ENCODE peak calls at places on chromosomes 4 and X, in five cellular contexts. R, A, K, B and E are unnamed samples.

GRCh38 chr4:86338989-86339388 is 20.9 kb downstream of the MAPK10 start:
- DNase-seq in K (peak; percentile 50), R (peak; percentile 86), A (peak; percentile 82), B (no peak), E (peak; percentile 78)

GRCh38 chrX:95505721-95506120 is 1178.9 kb upstream of the DIAPH2 start:
- DNase-seq in A (no peak), K (no peak), R (no peak), B (no peak), E (no peak)

GRCh38 chr4:165234766-165235165 is 27.4 kb downstream of the KLHL2 start:
- DNase-seq in R (no peak), K (no peak), B (no peak), A (no peak), E (no peak)

GRCh38 chrX:68433155-68433980 is at the start of gene OPHN1:
- DNase-seq in B (no peak), A (peak; percentile 73), R (peak; percentile 77), K (peak; percentile 16), E (peak; percentile 86)

GRCh38 chrX:22378296-22378695 is 105.6 kb downstream of the CBLL2 start:
- DNase-seq in R (no peak), A (no peak), K (no peak), B (no peak), E (no peak)

GRCh38 chrX:13334491-13334890 is 14.6 kb upstream of the ATXN3L start:
- DNase-seq in R (no peak), K (no peak), B (no peak), A (peak; percentile 24), E (peak; percentile 5)

GRCh38 chrX:127782904-127783303 is 269.3 kb downstream of the ACTRT1 start:
- DNase-seq in R (no peak), B (no peak), K (no peak), A (no peak), E (no peak)

GRCh38 chr4:40255722-40256281 is 59.0 kb downstream of the RHOH start:
- DNase-seq in R (peak; percentile 99), B (no peak), K (peak; percentile 89), A (peak; percentile 92), E (peak; percentile 91)

GRCh38 chr4:13944095-13944501 is 316.6 kb upstream of the BOD1L1 start:
- DNase-seq in B (no peak), R (no peak), K (no peak), A (no peak), E (no peak)

GRCh38 chr4:108175966-108176365 is 7.2 kb upstream of the LEF1 start:
- DNase-seq in R (no peak), B (no peak), K (no peak), A (no peak), E (no peak)

GRCh38 chrX:63128509-63128908 is 222.6 kb downstream of the SPIN4 start:
- DNase-seq in A (peak; percentile 4), R (no peak), K (no peak), B (peak; percentile 53), E (peak; percentile 53)

GRCh38 chr4:104815593-104816156 is 321.0 kb upstream of the CXXC4 start:
- DNase-seq in B (peak; percentile 25), K (no peak), A (no peak), R (no peak), E (peak; percentile 1)

GRCh38 chr4:104811727-104812126 is 317.0 kb upstream of the CXXC4 start:
- DNase-seq in R (no peak), A (no peak), K (no peak), B (no peak), E (no peak)
- TF ChIP-seq CTCF in R (no peak), A (no peak), K (no peak), B (no peak), E (no peak)

GRCh38 chr4:38730493-38730829 is 52.3 kb downstream of the TLR10 start:
- DNase-seq in B (no peak), A (no peak), R (no peak), K (no peak), E (no peak)

GRCh38 chr4:38735870-38736269 is 46.9 kb downstream of the TLR10 start:
- DNase-seq in R (no peak), B (no peak), A (no peak), K (no peak), E (no peak)

GRCh38 chr4:38734886-38735285 is 47.9 kb downstream of the TLR10 start:
- DNase-seq in K (no peak), B (no peak), R (no peak), A (no peak), E (no peak)

GRCh38 chr4:38730830-38731646 is 51.8 kb downstream of the TLR10 start:
- DNase-seq in B (peak; percentile 87), K (peak; percentile 78), R (peak; percentile 91), A (peak; percentile 95), E (peak; percentile 86)

GRCh38 chr4:38733663-38734062 is 49.1 kb downstream of the TLR10 start:
- DNase-seq in B (no peak), K (no peak), A (no peak), R (no peak), E (no peak)
- H3K4me3 ChIP-seq in B (no peak overlapping the region), K (no peak overlapping the region), A (no peak overlapping the region), R (no peak overlapping the region), E (no peak overlapping the region)

DNA sequence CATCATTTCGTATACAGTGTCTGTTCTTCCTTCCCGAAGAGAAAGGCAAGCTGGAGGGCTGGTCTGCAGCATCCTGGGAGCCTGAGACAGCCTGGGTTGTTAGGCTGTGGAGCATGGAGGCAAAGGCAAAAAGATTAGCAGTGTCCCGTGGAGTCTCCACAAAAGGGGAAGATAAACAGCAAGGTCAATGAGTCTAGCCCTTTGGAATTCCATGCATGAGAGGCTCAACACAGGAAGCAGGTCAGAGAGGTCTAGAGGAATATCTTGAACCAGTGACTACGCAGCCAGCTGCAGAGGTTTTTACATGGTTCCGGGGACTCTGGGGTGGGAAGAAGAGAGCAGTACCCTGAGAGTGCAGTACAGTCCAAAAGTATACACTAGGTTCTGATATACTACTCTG is 12.2 kb upstream of the MCF2 start:
- DNase-seq in R (peak; percentile 7), K (no peak), A (peak; percentile 43), B (no peak), E (peak; percentile 7)
- TF ChIP-seq CTCF in R (no peak), K (no peak), A (no peak), B (no peak), E (no peak)

DNA sequence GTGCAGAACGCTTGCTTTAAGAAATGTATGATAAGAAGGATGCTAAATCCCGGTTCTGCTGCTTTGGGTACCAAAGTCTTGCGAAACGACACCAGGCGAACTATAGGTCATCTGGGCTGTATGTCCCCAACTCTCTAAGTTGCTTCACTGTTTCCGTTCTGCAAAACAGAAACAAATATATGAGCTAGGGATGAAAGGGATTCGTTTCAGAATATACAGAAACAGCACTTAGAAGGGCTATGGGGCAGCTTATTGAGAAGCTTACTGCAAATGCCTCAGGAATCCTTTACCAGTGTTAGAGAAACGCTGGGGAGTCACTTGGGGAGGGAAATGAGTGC is 293 bp upstream of the LRCH2 start:
- DNase-seq in R (peak; percentile 56), B (no peak), A (peak; percentile 5), K (no peak), E (no peak)
- H3K4me3 ChIP-seq in R (peak overlapping the region; percentile 80), B (no peak overlapping the region), A (peak overlapping the region; percentile 72), K (peak overlapping the region; percentile 75), E (peak overlapping the region; percentile 69)